ENCODE peak calls at places on chromosomes 6 and 20, in eight cellular contexts. A is IMR-90; T is fibroblast of pulmonary artery; P is NCI-H226; J is astrocyte of the spinal cord; Q is AG04450; L is body of pancreas; E is activated T-cell treated with anti-CD3 and anti-CD28 coated beads, Interleukin-2, amount 50 U/mL, for 72 hours. D is an unnamed sample.

GRCh38 chr6:168181316-168181715 is 102.3 kb upstream of the FRMD1 start:
- DNase-seq in E (no peak), A (no peak), Q (no peak), L (no peak), P (no peak), T (no peak), J (no peak), D (no peak)

GRCh38 chr20:45343867-45344721 is 4.1 kb downstream of the SDC4 start:
- DNase-seq in L (peak; percentile 89), T (peak; percentile 89), E (no peak), J (peak; percentile 87), P (peak; percentile 85), A (peak; percentile 93), Q (peak; percentile 71), D (no peak)

GRCh38 chr6:35310265-35310831 is 12.7 kb downstream of the DEF6 start:
- DNase-seq in E (no peak), A (no peak), J (no peak), P (no peak), Q (no peak), L (no peak), T (no peak), D (no peak)

GRCh38 chr6:14270925-14271791 is 153.6 kb downstream of the CD83 start:
- DNase-seq in L (no peak), E (peak; percentile 57), P (peak; percentile 99), T (peak; percentile 80), A (peak; percentile 74), Q (peak; percentile 20), J (peak; percentile 87), D (no peak)

GRCh38 chr20:4147319-4147718 is 132.0 kb upstream of the RNF24 start:
- DNase-seq in L (no peak), P (no peak), Q (no peak), E (no peak), J (no peak), T (no peak), A (no peak), D (no peak)

GRCh38 chr20:591941-592340 is 18.2 kb downstream of the TCF15 start:
- DNase-seq in J (no peak), L (no peak), T (no peak), Q (no peak), P (no peak), A (no peak), E (no peak), D (no peak)

GRCh38 chr6:53309059-53309896 is 39.5 kb downstream of the ELOVL5 start:
- DNase-seq in A (peak; percentile 65), E (no peak), P (peak; percentile 71), Q (no peak), T (peak; percentile 93), L (peak; percentile 31), J (no peak), D (no peak)

GRCh38 chr6:1381397-1382330 is 7.7 kb upstream of the FOXF2 start:
- DNase-seq in J (no peak), A (no peak), L (peak; percentile 50), Q (no peak), E (peak; percentile 84), T (peak; percentile 19), P (peak; percentile 39), D (peak; percentile 68)

GRCh38 chr6:26121141-26122004 is 34.1 kb downstream of the HFE start:
- DNase-seq in T (no peak), J (peak; percentile 40), P (no peak), L (no peak), A (peak; percentile 81), E (no peak), Q (no peak), D (no peak)

GRCh38 chr20:57680131-57680716 is 29.6 kb downstream of the PMEPA1 start:
- DNase-seq in A (no peak), E (no peak), Q (no peak), J (no peak), L (no peak), T (no peak), P (no peak), D (peak; percentile 57)

GRCh38 chr6:11078266-11078665 is 15.4 kb upstream of the SMIM13 start:
- DNase-seq in P (no peak), Q (no peak), J (no peak), L (no peak), T (no peak), E (no peak), A (no peak), D (no peak)

GRCh38 chr6:157412780-157413179 is 31.8 kb downstream of the ZDHHC14 start:
- DNase-seq in E (no peak), P (no peak), Q (no peak), J (no peak), A (no peak), T (no peak), L (no peak), D (no peak)

GRCh38 chr6:90393232-90393884 is 96.7 kb upstream of the BACH2 start:
- DNase-seq in P (peak; percentile 56), A (peak; percentile 71), Q (peak; percentile 32), E (peak; percentile 80), L (peak; percentile 62), T (peak; percentile 72), J (peak; percentile 72), D (no peak)

GRCh38 chr20:48797275-48797825 is 30.4 kb downstream of the PREX1 start:
- DNase-seq in E (no peak), L (no peak), Q (no peak), P (no peak), A (no peak), J (no peak), T (no peak), D (no peak)

GRCh38 chr6:113672691-113673149 is 184.4 kb upstream of the MARCKS start:
- DNase-seq in E (no peak), A (peak; percentile 37), L (peak; percentile 52), Q (no peak), T (peak; percentile 75), J (peak; percentile 23), P (no peak), D (no peak)

GRCh38 chr6:35401514-35401913 is 50.6 kb upstream of the FANCE start:
- DNase-seq in Q (no peak), T (no peak), P (no peak), L (peak; percentile 82), A (no peak), J (no peak), E (no peak), D (no peak)

D was measured in GM12892.